ENCODE peak calls at places on chromosomes 3 and 15, in six cellular contexts. M is mucosa of descending colon, X is heart left ventricle, T is tibial nerve, G is sigmoid colon, P is esophagus muscularis mucosa. H is an unnamed sample.

GRCh38 chr3:173396191-173397041 is 1.1 kb upstream of the NLGN1 start:
- DNase-seq in M (no peak), X (no peak), T (no peak), G (no peak), P (no peak), H (peak; percentile 20)

GRCh38 chr3:73321286-73321685 is 259.8 kb downstream of the EBLN2 start:
- DNase-seq in M (no peak), X (no peak), T (no peak), G (no peak), P (no peak), H (no peak)

GRCh38 chr3:113255100-113255853 is 43.9 kb downstream of the BOC start:
- DNase-seq in M (no peak), X (no peak), T (no peak), G (peak; percentile 77), P (no peak), H (no peak)

GRCh38 chr3:152021951-152022461 is 148.6 kb downstream of the SUCNR1 start:
- DNase-seq in M (no peak), X (no peak), T (no peak), G (no peak), P (no peak), H (peak; percentile 24)

GRCh38 chr3:12553921-12554391 is 2.9 kb upstream of the MKRN2 start:
- DNase-seq in M (peak; percentile 26), X (peak; percentile 36), T (no peak), G (no peak), P (no peak), H (no peak)

GRCh38 chr15:23035964-23036566 is 3.3 kb downstream of the TUBGCP5 start:
- DNase-seq in M (peak; percentile 71), X (no peak), T (no peak), G (no peak), P (no peak), H (no peak)

GRCh38 chr3:46466273-46466672 is 1.6 kb upstream of the LTF start:
- DNase-seq in M (no peak), X (peak; percentile 18), T (no peak), G (no peak), P (no peak), H (no peak)

GRCh38 chr3:150681037-150681436 is 22.7 kb downstream of the ERICH6 start:
- DNase-seq in M (no peak), X (no peak), T (no peak), G (no peak), P (no peak), H (no peak)

GRCh38 chr3:3800076-3800448 is 831 bp downstream of the LRRN1 start:
- DNase-seq in M (peak; percentile 8), X (peak; percentile 20), T (no peak), G (no peak), P (no peak), H (peak; percentile 19)

GRCh38 chr15:38930851-38931572 is 366.4 kb upstream of the RASGRP1 start:
- DNase-seq in M (no peak), X (no peak), T (no peak), G (no peak), P (no peak), H (no peak)

GRCh38 chr3:68088216-68088615 is 433.8 kb upstream of the SUCLG2 start:
- DNase-seq in M (peak; percentile 17), X (no peak), T (no peak), G (no peak), P (no peak), H (no peak)

GRCh38 chr15:86221119-86221518 is 141.4 kb downstream of the AGBL1 start:
- DNase-seq in M (no peak), X (no peak), T (no peak), G (no peak), P (no peak), H (no peak)

GRCh38 chr15:52678036-52678467 is 1.1 kb downstream of the ATOSA start:
- DNase-seq in M (peak; percentile 73), X (peak; percentile 65), T (peak; percentile 52), G (peak; percentile 84), P (peak; percentile 93), H (peak; percentile 48)

GRCh38 chr3:69776926-69777581 is 37.8 kb downstream of the MITF start:
- DNase-seq in M (no peak), X (no peak), T (no peak), G (no peak), P (no peak), H (no peak)

GRCh38 chr3:157836022-157836421 is 270.2 kb downstream of the SHOX2 start:
- DNase-seq in M (no peak), X (no peak), T (no peak), G (no peak), P (no peak), H (no peak)

GRCh38 chr3:187005827-187006481 is 75.6 kb downstream of the ST6GAL1 start:
- DNase-seq in M (no peak), X (no peak), T (no peak), G (no peak), P (no peak), H (no peak)

GRCh38 chr3:114290911-114291901 is 2.6 kb upstream of the TIGIT start:
- DNase-seq in M (peak; percentile 77), X (peak; percentile 41), T (peak; percentile 28), G (peak; percentile 67), P (no peak), H (peak; percentile 33)

GRCh38 chr3:170553788-170554620 is 31.9 kb downstream of the SLC7A14 start:
- DNase-seq in M (no peak), X (no peak), T (no peak), G (no peak), P (peak; percentile 55), H (no peak)

GRCh38 chr3:110314512-110315114 is 757.0 kb upstream of the NECTIN3 start:
- DNase-seq in M (peak; percentile 83), X (peak; percentile 29), T (peak; percentile 15), G (no peak), P (no peak), H (peak; percentile 16)

GRCh38 chr3:28317438-28318022 is 31.0 kb upstream of the ZCWPW2 start:
- DNase-seq in M (peak; percentile 26), X (no peak), T (no peak), G (no peak), P (no peak), H (no peak)

GRCh38 chr3:171001957-171002694 is 24.4 kb downstream of the SLC2A2 start:
- DNase-seq in M (peak; percentile 23), X (no peak), T (no peak), G (no peak), P (no peak), H (no peak)

GRCh38 chr15:41894251-41894790 is 468 bp upstream of the SPTBN5 start:
- DNase-seq in M (no peak), X (no peak), T (no peak), G (no peak), P (no peak), H (no peak)
- H3K4me3 ChIP-seq in M (no peak overlapping the region), X (peak overlapping the region; percentile 20), T (no peak overlapping the region), G (peak overlapping the region; percentile 28), P (peak overlapping the region; percentile 15), H (no peak overlapping the region)

GRCh38 chr15:89441295-89441762 is 55.1 kb downstream of the RHCG start:
- DNase-seq in M (peak; percentile 10), X (no peak), T (no peak), G (no peak), P (no peak), H (no peak)

GRCh38 chr15:89442671-89443307 is 53.6 kb downstream of the RHCG start:
- DNase-seq in M (peak; percentile 68), X (no peak), T (no peak), G (no peak), P (no peak), H (no peak)

GRCh38 chr15:89442155-89442554 is 54.2 kb downstream of the RHCG start:
- DNase-seq in M (no peak), X (no peak), T (no peak), G (no peak), P (no peak), H (no peak)

GRCh38 chr15:89436560-89437311 is 59.6 kb downstream of the RHCG start:
- DNase-seq in M (no peak), X (no peak), T (no peak), G (no peak), P (no peak), H (no peak)

GRCh38 chr15:89439764-89440163 is 56.6 kb downstream of the RHCG start:
- DNase-seq in M (no peak), X (no peak), T (no peak), G (no peak), P (no peak), H (no peak)
- H3K4me1 ChIP-seq in M (no peaks in the 10 kb centered on the region), X (no peaks in the 10 kb centered on the region), T (no peaks in the 10 kb centered on the region), G (no peaks in the 10 kb centered on the region), P (no peaks in the 10 kb centered on the region), H (no peaks in the 10 kb centered on the region)

DNA sequence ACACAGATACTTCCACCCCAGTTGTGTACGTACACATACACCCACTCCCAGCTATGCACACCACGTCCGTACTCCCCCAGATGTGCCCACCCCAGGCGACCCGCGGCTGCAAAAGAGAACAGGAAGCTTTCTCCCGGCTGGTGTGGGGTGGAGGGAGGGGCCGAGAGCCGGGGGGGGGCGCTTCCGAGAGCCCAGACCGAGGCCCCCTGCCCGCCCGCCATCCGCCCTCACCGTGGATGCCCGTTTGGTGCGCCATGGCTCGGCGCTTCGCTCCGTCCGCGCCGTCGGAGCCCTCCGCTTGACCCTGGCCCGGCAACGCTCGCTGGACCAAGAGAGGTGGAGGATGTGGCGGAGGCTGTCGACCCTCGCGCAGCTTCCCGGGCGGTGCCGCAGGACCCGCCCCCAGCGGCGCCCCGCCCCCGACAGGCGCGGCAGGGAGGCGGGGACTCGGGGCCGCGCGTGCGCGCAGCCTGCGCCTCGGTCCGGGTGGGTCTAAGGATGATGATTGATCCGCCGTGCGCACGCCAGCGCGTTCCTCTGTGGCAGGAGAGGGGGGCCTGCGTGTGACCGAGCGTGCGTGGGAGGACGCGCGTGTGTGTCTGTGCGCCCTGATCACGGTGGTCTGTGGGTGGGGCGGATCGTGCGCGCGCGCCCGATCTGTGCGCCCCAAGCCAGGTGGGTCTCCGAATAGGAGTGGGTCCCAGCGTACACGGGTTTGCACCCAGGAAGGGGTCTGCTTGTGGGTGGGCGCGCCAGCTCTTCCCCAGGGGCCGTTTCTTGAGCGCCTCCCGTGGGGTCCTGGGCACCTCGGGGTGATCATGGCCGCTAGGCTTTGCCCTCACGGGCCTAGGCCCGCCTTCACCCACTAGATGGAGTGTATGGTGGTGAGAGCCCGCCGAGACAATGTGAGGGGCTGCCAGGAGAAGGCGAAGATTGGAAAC is at the start of gene TWF2:
- DNase-seq in M (peak; percentile 79), X (peak; percentile 88), T (peak; percentile 54), G (peak; percentile 89), P (no peak), H (peak; percentile 84)
- TF ChIP-seq CTCF in M (peak; percentile 28), X (peak; percentile 42), T (peak; percentile 52), G (peak; percentile 20), P (peak; percentile 42), H (peak; percentile 29)

GRCh38 chr15:91021516-91022074 is 799 bp downstream of the VPS33B start:
- DNase-seq in M (no peak), X (no peak), T (no peak), G (no peak), P (no peak), H (no peak)
- H3K4me3 ChIP-seq in M (peak overlapping the region; percentile 84), X (peak overlapping the region; percentile 91), T (peak overlapping the region; percentile 96), G (peak overlapping the region; percentile 78), P (peak overlapping the region; percentile 83), H (peak overlapping the region; percentile 65)

GRCh38 chr3:66041116-66041515 is 2.4 kb upstream of the MAGI1 start:
- DNase-seq in M (no peak), X (no peak), T (no peak), G (no peak), P (no peak), H (no peak)
- H3K4me1 ChIP-seq in M (peaks cover 7% of the 10 kb centered on the region), X (peaks cover 15% of the 10 kb centered on the region), T (peaks cover 5% of the 10 kb centered on the region), G (peaks cover 20% of the 10 kb centered on the region), P (peaks cover 28% of the 10 kb centered on the region), H (no peaks in the 10 kb centered on the region)

GRCh38 chr3:71987089-71987735 is 202.3 kb upstream of the PROK2 start:
- DNase-seq in M (peak; percentile 14), X (no peak), T (no peak), G (no peak), P (no peak), H (no peak)
- TF ChIP-seq CTCF in M (no peak), X (peak; percentile 37), T (no peak), G (peak; percentile 29), P (no peak), H (no peak)